ENCODE peak calls at places on chromosomes 13 and 19, in five cellular contexts. E is WTC11, G is HepG2, O is H1, M is GM12878. Q is an unnamed sample.

GRCh38 chr13:97021241-97021640 is 27.0 kb upstream of the OXGR1 start:
- DNase-seq in E (no peak), G (no peak), O (no peak), M (no peak), Q (no peak)

GRCh38 chr19:42323852-42324654 is 1.4 kb upstream of the MEGF8 start:
- DNase-seq in E (peak), G (no peak), O (peak), M (no peak), Q (no peak)

GRCh38 chr19:47582320-47582909 is 9.5 kb upstream of the ZNF541 start:
- DNase-seq in E (no peak), G (no peak), O (no peak), M (no peak), Q (no peak)

GRCh38 chr19:35309481-35310279 is 17.7 kb downstream of the MAG start:
- DNase-seq in E (no peak), G (peak), O (no peak), M (no peak), Q (peak)

GRCh38 chr19:2186071-2186846 is 22.5 kb downstream of the DOT1L start:
- DNase-seq in E (no peak), G (no peak), O (no peak), M (no peak), Q (no peak)

GRCh38 chr13:107960301-107960700 is 255.0 kb downstream of the LIG4 start:
- DNase-seq in E (no peak), G (no peak), O (no peak), M (no peak), Q (no peak)

GRCh38 chr13:36148436-36148835 is 17.3 kb upstream of the DCLK1 start:
- DNase-seq in E (no peak), G (no peak), O (no peak), M (no peak), Q (no peak)

GRCh38 chr13:94656766-94657165 is 55.1 kb downstream of the GPR180 start:
- DNase-seq in E (no peak), G (no peak), O (no peak), M (peak), Q (no peak)

GRCh38 chr13:78409172-78409571 is 194.2 kb downstream of the POU4F1 start:
- DNase-seq in E (no peak), G (no peak), O (no peak), M (peak), Q (no peak)

GRCh38 chr19:18414504-18415176 is 4.6 kb upstream of the SSBP4 start:
- DNase-seq in E (no peak), G (no peak), O (no peak), M (no peak), Q (peak)

GRCh38 chr19:33227242-33227650 is 1.6 kb upstream of the SLC7A10 start:
- DNase-seq in E (no peak), G (peak), O (no peak), M (no peak), Q (no peak)

GRCh38 chr19:32165750-32166149 is 179.7 kb upstream of the ZNF507 start:
- DNase-seq in E (no peak), G (no peak), O (peak), M (no peak), Q (no peak)

GRCh38 chr19:3565177-3565576 is 7.6 kb upstream of the HMG20B start:
- DNase-seq in E (no peak), G (peak), O (no peak), M (no peak), Q (peak)

GRCh38 chr13:36859259-36859658 is 40.2 kb downstream of the RFXAP start:
- DNase-seq in E (no peak), G (no peak), O (no peak), M (no peak), Q (no peak)

GRCh38 chr13:33487575-33488243 is 202.2 kb upstream of the STARD13 start:
- DNase-seq in E (no peak), G (peak), O (no peak), M (peak), Q (no peak)

GRCh38 chr13:46051958-46052313 is 610 bp downstream of the ZC3H13 start:
- DNase-seq in E (no peak), G (no peak), O (no peak), M (no peak), Q (no peak)

GRCh38 chr19:28633223-28634030 is 579.5 kb downstream of the UQCRFS1 start:
- DNase-seq in E (peak), G (no peak), O (peak), M (no peak), Q (peak)

GRCh38 chr19:46692918-46693722 is 23.8 kb downstream of the PRKD2 start:
- DNase-seq in E (no peak), G (no peak), O (no peak), M (no peak), Q (no peak)

GRCh38 chr13:113413898-113414282 is 39.4 kb downstream of the ADPRHL1 start:
- DNase-seq in E (no peak), G (no peak), O (no peak), M (no peak), Q (no peak)

GRCh38 chr13:42807866-42808265 is 26.5 kb downstream of the FAM216B start:
- DNase-seq in E (no peak), G (peak), O (no peak), M (no peak), Q (no peak)

GRCh38 chr19:49988433-49988832 is 27.5 kb upstream of the SIGLEC11 start:
- DNase-seq in E (no peak), G (no peak), O (no peak), M (no peak), Q (no peak)

GRCh38 chr19:37361994-37362393 is 8.9 kb upstream of the ZNF527 start:
- DNase-seq in E (no peak), G (no peak), O (no peak), M (no peak), Q (no peak)

GRCh38 chr19:39472746-39473442 is 7.7 kb upstream of the TIMM50 start:
- DNase-seq in E (no peak), G (no peak), O (no peak), M (no peak), Q (no peak)

GRCh38 chr13:20401958-20402856 is 123.5 kb downstream of the CRYL1 start:
- DNase-seq in E (no peak), G (no peak), O (no peak), M (no peak), Q (no peak)

GRCh38 chr13:107370036-107370785 is 802.3 kb upstream of the ARGLU1 start:
- DNase-seq in E (no peak), G (no peak), O (no peak), M (no peak), Q (no peak)

GRCh38 chr19:6694147-6694815 is 24.3 kb upstream of the TNFSF14 start:
- DNase-seq in E (no peak), G (peak), O (no peak), M (no peak), Q (peak)

GRCh38 chr19:35712910-35713845 is 4.6 kb upstream of the KMT2B start:
- DNase-seq in E (peak), G (no peak), O (peak), M (peak), Q (no peak)

GRCh38 chr19:6532244-6532999 is 1.6 kb downstream of the TNFSF9 start:
- DNase-seq in E (no peak), G (no peak), O (no peak), M (no peak), Q (peak)

GRCh38 chr13:28318418-28318995 is 176.4 kb downstream of the FLT1 start:
- DNase-seq in E (no peak), G (no peak), O (no peak), M (no peak), Q (no peak)

GRCh38 chr19:53467138-53467502 is 413 bp upstream of the ZNF813 start:
- DNase-seq in E (peak), G (no peak), O (no peak), M (no peak), Q (peak)

GRCh38 chr19:50431343-50432220 is 1.1 kb upstream of the MYBPC2 start:
- DNase-seq in E (peak), G (peak), O (peak), M (peak), Q (peak)

GRCh38 chr13:102839462-102839861 is 6.4 kb upstream of the ERCC5 start:
- DNase-seq in E (no peak), G (no peak), O (no peak), M (no peak), Q (no peak)

GRCh38 chr19:36833430-36833829 is 4.8 kb downstream of the ZNF790 start:
- DNase-seq in E (no peak), G (no peak), O (no peak), M (no peak), Q (no peak)

GRCh38 chr13:20495087-20496023 is 30.3 kb downstream of the CRYL1 start:
- DNase-seq in E (peak), G (peak), O (peak), M (peak), Q (peak)

GRCh38 chr13:88281846-88282245 is 610.7 kb downstream of the SLITRK5 start:
- DNase-seq in E (no peak), G (no peak), O (no peak), M (no peak), Q (no peak)

DNA sequence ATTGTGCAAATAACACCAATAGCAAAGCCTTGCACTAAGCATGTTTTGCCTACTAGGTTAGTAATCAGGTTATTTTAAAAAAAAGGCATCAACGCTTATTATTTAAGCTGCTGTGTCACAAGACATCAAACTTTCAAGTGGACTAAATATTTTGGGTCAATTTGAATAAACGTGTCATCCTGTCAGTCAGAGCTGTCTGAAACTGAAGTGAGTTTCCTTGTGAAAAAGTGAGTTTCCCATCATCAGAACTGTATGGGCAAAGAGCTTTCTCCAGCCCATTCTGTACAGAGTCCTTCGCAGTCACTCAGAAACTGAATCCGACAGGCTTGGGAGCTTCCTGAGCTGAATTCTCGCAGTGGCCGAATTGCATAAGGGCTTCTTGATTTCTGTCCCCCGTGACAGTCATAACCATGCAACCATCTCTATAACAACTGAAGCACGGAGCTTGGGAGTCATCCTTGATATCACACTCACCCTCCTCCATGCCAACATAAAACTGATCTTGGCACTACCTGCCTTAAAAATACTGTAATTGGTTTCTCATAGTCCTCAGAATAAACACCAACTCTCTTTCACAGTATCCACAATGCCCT is 139.8 kb downstream of the MIPEP start:
- DNase-seq in E (no peak), G (no peak), O (no peak), M (no peak), Q (no peak)
- TF ChIP-seq ATF2 in E (no peak), G (no peak), O (no peak), M (no peak), Q (no peak)

DNA sequence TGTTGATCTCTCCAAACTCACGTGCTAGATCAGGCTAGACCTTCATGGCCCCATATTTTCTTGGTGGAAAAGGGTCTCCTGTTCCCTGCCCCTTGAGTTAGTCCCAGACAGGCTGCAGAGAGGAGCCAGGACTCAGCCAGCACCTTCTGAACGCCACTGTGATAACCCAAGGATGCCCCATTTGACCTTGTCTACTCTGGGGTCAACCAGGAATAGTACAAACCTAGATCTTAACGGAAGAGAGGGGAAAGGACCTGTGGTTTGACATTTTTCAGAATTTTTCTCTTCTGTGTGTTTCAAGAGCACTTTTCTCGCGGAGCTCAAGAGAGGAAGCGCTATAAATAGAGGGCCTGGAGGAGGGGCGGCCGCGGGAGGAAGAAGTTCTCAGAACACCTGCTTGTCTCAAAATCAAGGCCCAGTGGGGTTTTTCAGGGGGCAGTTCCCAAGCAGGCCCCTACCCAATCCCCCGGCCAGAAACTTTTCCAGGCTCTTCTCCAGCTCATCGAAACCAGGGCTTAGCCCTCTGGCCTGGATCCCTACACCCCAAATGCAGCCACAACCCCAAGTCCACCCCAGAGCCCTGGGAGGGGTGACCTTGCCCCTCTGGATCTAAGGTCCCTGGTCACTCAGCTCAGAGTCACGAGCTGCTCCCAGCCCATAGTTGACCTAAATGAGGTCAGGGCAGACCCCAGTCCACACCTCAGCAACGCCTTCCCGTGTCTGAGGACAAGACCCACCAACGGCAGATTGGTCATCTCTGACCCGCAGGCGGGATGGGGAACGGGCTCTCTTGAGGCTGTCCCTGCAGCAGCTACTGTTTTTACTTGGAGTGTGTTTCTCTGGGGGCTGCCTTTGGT is 75.6 kb upstream of the TM9SF2 start:
- DNase-seq in E (no peak), G (no peak), O (no peak), M (peak), Q (no peak)
- TF ChIP-seq ATF3 in E (no peak), G (no peak), O (no peak), M (no peak), Q (no peak)

DNA sequence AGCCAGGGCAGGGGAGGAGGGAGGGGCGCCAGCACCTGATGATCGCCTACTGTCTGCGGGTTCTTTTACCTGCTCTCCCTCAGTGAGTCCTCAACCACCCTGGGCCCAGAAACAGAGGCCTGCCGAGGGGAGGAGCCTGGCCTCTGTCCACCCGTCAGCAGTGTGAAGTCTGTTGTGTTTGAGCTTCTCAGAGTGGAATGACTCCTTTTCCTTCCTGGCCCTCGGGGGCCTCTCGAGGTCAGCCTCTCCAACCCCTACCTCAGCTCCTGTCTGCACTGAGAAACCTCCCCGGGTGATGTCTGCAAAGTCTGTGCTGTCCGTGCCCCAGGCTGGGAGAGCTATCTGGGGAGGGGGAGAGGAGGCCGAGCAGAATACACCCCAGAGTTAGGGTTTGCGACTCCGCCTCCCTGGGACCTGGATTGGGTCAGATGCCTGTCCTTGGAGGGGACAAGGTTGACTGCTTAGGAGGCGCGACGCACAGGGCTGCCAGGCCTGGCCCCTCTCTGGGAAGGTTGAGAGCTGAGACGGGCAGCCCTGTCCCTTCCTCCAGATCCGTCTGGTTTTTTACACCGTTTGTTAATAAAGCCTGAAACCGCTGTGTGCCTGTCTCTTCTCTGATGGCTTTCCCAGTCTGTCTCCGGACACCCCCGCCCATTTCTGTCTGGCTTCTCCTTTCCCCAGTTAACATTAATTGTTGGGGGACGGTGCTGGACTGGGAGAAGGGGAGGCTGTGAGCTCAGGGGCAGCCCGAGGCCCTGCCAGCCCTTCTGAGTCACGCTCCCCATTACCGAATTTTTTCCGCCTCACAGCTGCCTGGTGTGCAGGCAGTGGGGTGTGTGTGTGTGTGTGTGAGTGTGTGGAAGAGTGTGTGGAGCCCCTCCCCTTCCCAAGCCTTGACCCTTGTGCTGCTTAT is 1.0 kb upstream of the SSC5D start:
- DNase-seq in E (no peak), G (peak), O (peak), M (no peak), Q (peak)
- TF ChIP-seq ATF2 in E (no peak), G (no peak), O (no peak), M (no peak), Q (no peak)

GRCh38 chr19:45505151-45505995 is 1.9 kb upstream of the VASP start:
- DNase-seq in E (no peak), G (no peak), O (no peak), M (no peak), Q (no peak)
- TF ChIP-seq ATF3 in E (no peak), G (no peak), O (no peak), M (no peak), Q (no peak)

DNA sequence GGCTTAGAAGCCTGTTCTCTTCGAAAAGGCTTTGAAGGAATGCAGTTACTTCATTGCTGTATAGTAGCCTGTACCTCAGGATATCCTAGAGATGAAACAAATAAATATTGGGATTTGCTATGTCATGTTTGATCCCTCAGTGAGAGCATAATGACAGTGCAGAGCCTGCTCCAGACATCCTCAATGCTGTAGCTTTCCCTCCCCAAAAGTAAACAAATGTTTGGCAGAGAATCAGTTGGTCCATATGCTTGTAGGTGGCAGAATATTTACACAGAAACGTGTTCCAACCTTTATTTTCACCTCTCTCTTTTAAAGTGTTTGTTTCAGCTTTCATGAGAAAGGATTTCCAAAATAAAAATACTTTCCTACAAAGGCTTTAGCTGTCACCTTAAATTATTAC is 515.2 kb upstream of the SGCG start:
- DNase-seq in E (no peak), G (no peak), O (no peak), M (no peak), Q (no peak)
- TF ChIP-seq ATF2 in E (no peak), G (no peak), O (no peak), M (no peak), Q (no peak)

DNA sequence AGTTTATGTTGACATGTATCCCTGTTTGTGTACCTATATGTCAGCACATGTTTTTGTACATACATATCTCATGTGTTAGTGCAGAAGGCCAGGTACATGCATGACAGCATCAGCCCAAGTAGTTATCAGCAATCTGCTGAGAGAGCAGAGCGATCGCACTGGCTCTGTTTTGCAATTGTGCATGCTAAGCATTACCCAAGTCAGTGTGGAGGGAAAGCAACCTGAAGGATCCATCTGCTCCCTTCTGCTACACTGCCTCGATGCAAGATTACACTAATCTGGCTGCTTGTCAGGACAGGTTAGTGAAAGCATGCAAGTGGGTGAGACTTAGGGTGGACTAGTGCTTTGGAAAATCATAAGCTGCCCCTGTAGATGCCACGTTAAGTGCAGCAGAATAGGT is 211.8 kb downstream of the PCCA start:
- DNase-seq in E (no peak), G (no peak), O (no peak), M (no peak), Q (no peak)
- TF ChIP-seq ATF3 in E (no peak), G (no peak), O (no peak), M (no peak), Q (no peak)

GRCh38 chr19:1173160-1173844 is 766 bp downstream of the SBNO2 start:
- DNase-seq in E (peak), G (no peak), O (no peak), M (no peak), Q (peak)
- TF ChIP-seq ATF2 in E (no peak), G (no peak), O (no peak), M (no peak), Q (no peak)

Q was measured in K562.